ENCODE peak calls at places on chromosomes 5 and 9, in four cellular contexts. V, A, K and D are unnamed samples.
A peak's percentile ranks its signal among the peaks of the same experiment; 100 is the strongest.

GRCh38 chr5:159510282-159510681 is 180.0 kb upstream of the IL12B start:
- DNase-seq in V (no peak), A (peak; percentile 3), K (peak; percentile 27), D (no peak)

GRCh38 chr9:116390306-116391228 is 237.0 kb downstream of the PAPPA start:
- DNase-seq in V (no peak), A (no peak), K (no peak), D (no peak)

GRCh38 chr5:72231989-72232703 is 87.9 kb downstream of the MRPS27 start:
- DNase-seq in K (no peak), A (no peak), V (no peak), D (no peak)

GRCh38 chr9:19232830-19233194 is 2.3 kb downstream of the DENND4C start:
- DNase-seq in V (no peak), A (no peak), K (peak; percentile 21), D (no peak)

GRCh38 chr5:27598576-27598975 is 560.2 kb upstream of the CDH9 start:
- DNase-seq in K (no peak), V (no peak), A (no peak), D (no peak)

GRCh38 chr5:75048457-75048953 is 3.9 kb downstream of the GCNT4 start:
- DNase-seq in A (no peak), V (no peak), K (no peak), D (no peak)

GRCh38 chr9:35236692-35237091 is 74.9 kb downstream of the UNC13B start:
- DNase-seq in K (no peak), A (no peak), V (no peak), D (no peak)

GRCh38 chr9:33180526-33181184 is 13.5 kb upstream of the B4GALT1 start:
- DNase-seq in V (no peak), A (no peak), K (no peak), D (no peak)

GRCh38 chr5:139251281-139251687 is 42.3 kb upstream of the MATR3 start:
- DNase-seq in K (no peak), V (no peak), A (no peak), D (peak; percentile 45)

GRCh38 chr9:111945216-111945615 is 48.6 kb downstream of the UGCG start:
- DNase-seq in A (no peak), K (no peak), V (no peak), D (no peak)

GRCh38 chr5:53501054-53501453 is 20.6 kb downstream of the FST start:
- DNase-seq in A (no peak), K (no peak), V (no peak), D (no peak)

GRCh38 chr5:95759005-95759404 is 27.9 kb downstream of the RHOBTB3 start:
- DNase-seq in A (peak; percentile 77), V (no peak), K (no peak), D (no peak)

GRCh38 chr9:573551-574410 is 267.7 kb upstream of the DMRT1 start:
- DNase-seq in A (peak; percentile 9), K (no peak), V (no peak), D (no peak)
- TF ChIP-seq ELF1 in A (no peak), K (no peak), V (no peak), D (no peak)

GRCh38 chr5:30376848-30377247 is 816.6 kb upstream of the CDH6 start:
- DNase-seq in A (no peak), K (no peak), V (no peak), D (no peak)
- TF ChIP-seq ELF1 in A (no peak), K (no peak), V (no peak), D (no peak)

GRCh38 chr9:126630458-126631237 is 16.9 kb downstream of the LMX1B start:
- DNase-seq in K (no peak), A (no peak), V (no peak), D (no peak)
- TF ChIP-seq ELF1 in K (no peak), A (no peak), V (no peak), D (no peak)

DNA sequence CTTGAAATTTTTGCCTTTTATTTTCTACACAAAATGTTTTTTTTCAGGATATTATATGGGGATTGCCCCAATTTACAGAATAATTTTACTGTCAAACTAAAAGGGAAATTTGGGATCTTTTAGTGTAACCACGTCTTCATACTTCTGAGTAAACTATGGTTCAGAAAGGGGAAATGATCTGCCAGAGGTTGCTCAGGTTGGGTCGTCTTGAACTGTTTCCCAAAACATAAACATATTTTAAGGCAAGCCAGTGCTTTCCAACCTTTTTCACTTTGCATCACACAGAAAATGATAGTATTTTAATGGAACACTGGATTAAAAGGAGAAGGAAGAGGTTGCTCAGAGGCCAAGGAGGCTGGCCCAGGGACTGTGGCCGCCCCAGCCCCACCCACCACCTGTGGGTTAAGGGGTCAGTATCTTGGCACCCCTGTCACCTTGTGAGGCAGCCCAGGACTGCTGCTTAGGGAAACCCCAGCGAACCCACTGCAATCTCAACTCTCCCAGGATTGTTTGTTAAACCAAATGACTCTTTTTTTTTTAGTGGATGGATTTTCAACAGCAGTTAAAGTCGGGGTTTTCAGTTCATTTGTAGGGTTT is 142.7 kb upstream of the DHFR start:
- DNase-seq in A (no peak), K (no peak), V (no peak), D (no peak)
- TF ChIP-seq ELF1 in A (no peak), K (no peak), V (no peak), D (no peak)

GRCh38 chr5:158484968-158485367 is 614.7 kb downstream of the EBF1 start:
- DNase-seq in K (no peak), V (no peak), A (no peak), D (peak; percentile 6)

GRCh38 chr5:158487677-158488076 is 612.0 kb downstream of the EBF1 start:
- DNase-seq in V (no peak), K (no peak), A (no peak), D (no peak)

GRCh38 chr5:158484246-158484645 is 615.5 kb downstream of the EBF1 start:
- DNase-seq in K (peak; percentile 27), A (no peak), V (no peak), D (no peak)

GRCh38 chr5:158487156-158487555 is 612.6 kb downstream of the EBF1 start:
- DNase-seq in A (no peak), V (no peak), K (no peak), D (no peak)

GRCh38 chr5:158485604-158486081 is 614.1 kb downstream of the EBF1 start:
- DNase-seq in K (no peak), A (no peak), V (no peak), D (no peak)
- TF ChIP-seq ELF1 in K (no peak), A (no peak), V (no peak), D (no peak)

DNA sequence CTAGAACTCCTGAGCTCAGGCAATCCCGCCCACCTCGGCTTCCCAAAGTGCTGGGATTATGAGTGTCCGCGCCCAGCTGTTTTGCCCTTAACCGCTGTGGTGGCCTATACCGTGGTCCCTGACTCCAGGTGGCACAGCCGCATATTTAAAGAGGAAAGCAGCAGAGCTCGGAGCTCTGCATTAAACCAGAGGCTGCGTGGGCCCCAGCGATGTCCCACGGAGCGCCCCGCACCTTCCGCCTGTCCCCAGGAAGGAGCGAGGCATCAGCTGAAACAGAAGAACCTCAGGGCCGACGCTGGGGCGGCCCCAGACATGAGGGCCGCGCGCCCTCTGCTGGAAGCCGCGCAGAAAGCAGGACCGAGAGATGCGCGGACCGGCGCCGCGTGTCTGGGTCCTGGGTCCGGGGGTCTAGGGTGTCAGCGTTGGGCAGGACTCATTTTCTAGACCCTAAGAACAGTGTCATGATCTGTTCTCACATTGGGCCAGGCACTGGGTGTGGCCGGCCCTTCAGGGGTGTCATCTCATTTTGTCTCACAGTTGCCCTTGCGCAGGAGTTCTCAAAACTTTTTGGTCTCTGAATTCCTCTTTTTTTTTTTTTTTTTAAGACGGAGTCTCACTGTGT is 37.7 kb downstream of the LAMC3 start:
- DNase-seq in V (peak; percentile 37), K (peak; percentile 89), A (peak; percentile 53), D (peak; percentile 99)
- TF ChIP-seq ELF1 in V (no peak), K (no peak), A (no peak), D (no peak)

DNA sequence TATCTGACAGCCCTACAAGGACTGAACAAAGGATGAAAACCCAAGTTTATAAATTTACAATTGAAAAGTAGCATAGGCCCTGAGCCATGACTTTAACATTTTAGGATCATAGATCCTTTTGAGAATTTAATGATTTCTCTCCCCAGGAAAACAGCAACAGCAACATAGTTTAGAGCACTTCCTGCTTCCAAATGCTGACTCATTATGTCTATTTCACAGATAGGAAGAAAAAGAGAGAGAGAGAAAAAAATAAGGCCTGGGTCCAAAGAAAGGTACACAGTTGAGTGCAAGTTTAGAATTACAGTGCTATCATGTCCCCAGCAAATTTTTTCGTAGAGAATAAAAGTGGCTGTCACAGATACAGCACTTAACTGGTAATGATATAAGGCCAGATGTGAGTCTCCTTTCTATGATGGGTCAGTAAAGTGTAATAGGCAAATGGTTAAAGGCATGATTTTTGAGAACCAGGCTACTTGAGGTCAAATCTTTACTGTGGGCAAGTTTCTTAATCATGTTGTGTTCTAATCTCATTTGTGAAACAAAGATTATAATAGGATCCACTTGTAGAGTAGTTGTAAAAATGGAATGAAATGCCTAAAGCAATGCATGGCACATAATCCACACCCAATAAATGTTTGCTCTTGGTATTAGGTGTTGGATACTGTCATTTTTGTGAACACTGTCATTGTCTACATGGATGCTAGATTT is 12.3 kb upstream of the PPP2R2B start:
- DNase-seq in V (no peak), K (no peak), A (no peak), D (no peak)
- TF ChIP-seq ELF1 in V (no peak), K (peak; percentile 60), A (no peak), D (no peak)

GRCh38 chr5:58934629-58935097 is 351.8 kb downstream of the RAB3C start:
- DNase-seq in K (no peak), A (no peak), V (no peak), D (no peak)
- TF ChIP-seq ELF1 in K (no peak), A (no peak), V (no peak), D (no peak)

GRCh38 chr9:133741716-133742115 is 3.6 kb upstream of the SARDH start:
- DNase-seq in V (no peak), A (no peak), K (no peak), D (no peak)
- TF ChIP-seq ELF1 in V (no peak), A (no peak), K (no peak), D (no peak)

DNA sequence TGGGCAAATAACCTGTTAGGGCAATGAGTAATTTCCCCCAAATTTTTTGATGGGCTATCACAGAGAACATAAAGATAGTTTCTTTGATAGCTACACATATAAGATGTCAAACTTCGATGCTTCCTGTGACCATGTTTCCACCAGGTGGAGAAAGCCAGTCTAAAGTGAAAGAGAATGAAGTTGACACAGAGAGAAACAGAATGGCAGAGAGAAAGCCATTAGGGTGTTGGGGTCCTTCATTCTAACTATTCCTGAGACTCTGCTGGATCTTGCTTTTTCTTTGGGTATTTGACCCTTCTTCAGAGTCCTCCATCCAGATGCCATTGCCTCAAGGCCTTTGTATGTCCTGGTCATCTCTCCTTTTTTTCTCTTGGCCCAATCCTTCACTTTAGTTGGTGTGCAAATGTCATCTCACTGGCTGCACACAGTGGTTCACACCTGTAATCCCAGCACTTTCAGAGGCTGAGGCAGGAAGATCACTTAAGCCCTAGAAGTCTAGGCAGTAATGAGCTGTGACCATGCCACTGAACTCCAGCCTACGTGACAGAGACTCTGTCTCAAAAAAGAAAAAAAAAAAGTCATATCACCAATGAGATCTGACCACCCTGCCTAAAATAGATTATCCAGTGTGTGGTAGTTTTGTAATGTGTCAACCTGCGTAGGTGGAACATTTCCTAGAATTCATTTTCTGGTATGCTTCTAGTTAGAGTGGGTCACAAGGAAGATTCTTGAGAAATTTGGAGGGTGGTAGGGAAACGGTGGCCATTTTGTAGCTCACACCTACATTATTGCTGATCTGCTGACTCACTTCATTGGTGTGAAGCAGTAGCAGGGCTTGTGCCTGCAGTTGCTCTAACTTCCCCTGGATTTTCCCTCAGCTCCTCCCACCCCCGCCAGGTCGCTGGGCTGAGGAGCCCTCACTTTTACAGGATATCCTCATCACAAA is 20.8 kb upstream of the KIF2A start:
- DNase-seq in A (no peak), V (no peak), K (no peak), D (peak; percentile 59)
- TF ChIP-seq ELF1 in A (no peak), V (no peak), K (no peak), D (no peak)